ENCODE peak calls at places on chromosomes 16 and 17, in four cellular contexts. L, M, U and D are unnamed samples.

GRCh38 chr16:11330526-11331237 is 14.6 kb upstream of the RMI2 start:
- DNase-seq in L (no peak), M (no peak), U (no peak), D (no peak)

GRCh38 chr17:59365383-59365981 is 34.0 kb downstream of the YPEL2 start:
- DNase-seq in L (peak), M (peak), U (no peak), D (no peak)

GRCh38 chr17:927611-928461 is 51.7 kb downstream of the NXN start:
- DNase-seq in L (peak), M (no peak), U (peak), D (no peak)

GRCh38 chr17:28549274-28550132 is 2.9 kb downstream of the UNC119 start:
- DNase-seq in L (no peak), M (no peak), U (no peak), D (no peak)

GRCh38 chr17:80790981-80791742 is 200.5 kb upstream of the CHMP6 start:
- DNase-seq in L (no peak), M (no peak), U (no peak), D (no peak)

GRCh38 chr16:65773319-65773874 is 593.1 kb upstream of the CDH5 start:
- DNase-seq in L (no peak), M (peak), U (no peak), D (no peak)

GRCh38 chr17:82616021-82616703 is 32.1 kb downstream of the WDR45B start:
- DNase-seq in L (no peak), M (no peak), U (no peak), D (no peak)

GRCh38 chr16:53515259-53515658 is 12.2 kb upstream of the AKTIP start:
- DNase-seq in L (peak), M (no peak), U (no peak), D (no peak)

GRCh38 chr17:40819528-40820125 is 2.8 kb downstream of the KRT10 start:
- DNase-seq in L (peak), M (peak), U (no peak), D (no peak)

GRCh38 chr17:38732376-38733314 is 2.5 kb downstream of the CISD3 start:
- DNase-seq in L (no peak), M (no peak), U (peak), D (no peak)

GRCh38 chr17:38733315-38734234 is 3.4 kb downstream of the CISD3 start:
- DNase-seq in L (no peak), M (peak), U (no peak), D (no peak)

GRCh38 chr17:38738007-38738662 is 8.0 kb downstream of the CISD3 start:
- DNase-seq in L (no peak), M (no peak), U (no peak), D (no peak)

GRCh38 chr17:38734235-38734633 is 4.1 kb downstream of the CISD3 start:
- DNase-seq in L (no peak), M (no peak), U (no peak), D (no peak)

GRCh38 chr17:38735161-38735997 is 5.2 kb downstream of the CISD3 start:
- DNase-seq in L (no peak), M (peak), U (peak), D (peak)
- TF ChIP-seq POLR2AphosphoS5 in L (peak), M (no peak), U (no peak), D (no peak)

GRCh38 chr17:56613131-56613530 is 19.6 kb downstream of the NOG start:
- DNase-seq in L (no peak), M (no peak), U (no peak), D (no peak)
- TF ChIP-seq POLR2AphosphoS5 in L (no peak), M (no peak), U (no peak), D (no peak)

GRCh38 chr16:23149267-23149992 is at the start of gene USP31:
- DNase-seq in L (peak), M (peak), U (peak), D (peak)
- TF ChIP-seq POLR2AphosphoS5 in L (no peak), M (no peak), U (peak), D (no peak)

DNA sequence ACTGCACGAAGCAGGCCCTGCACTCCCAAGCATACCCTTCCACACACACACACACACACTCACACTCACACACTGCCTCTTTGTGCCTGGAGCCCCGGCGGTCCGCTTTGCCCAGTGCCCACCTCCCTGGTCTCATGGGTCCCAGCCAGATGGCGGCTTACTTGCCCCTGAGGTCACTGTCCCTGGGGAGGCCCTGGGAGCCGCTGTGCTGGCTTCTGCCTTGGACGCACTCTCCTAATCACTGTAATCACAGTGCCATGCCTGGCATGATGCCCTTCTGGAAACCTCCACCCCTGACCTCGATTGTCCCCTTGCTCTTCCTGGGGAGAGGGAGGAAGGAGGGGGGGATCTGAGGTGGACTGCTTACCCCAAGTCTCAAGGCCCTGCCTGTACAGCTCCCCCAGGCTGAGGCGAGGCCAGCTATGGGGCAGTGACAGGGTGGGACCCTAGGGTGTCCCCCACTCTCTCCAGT is 36.0 kb downstream of the ARHGAP23 start:
- DNase-seq in L (peak), M (no peak), U (peak), D (peak)
- TF ChIP-seq POLR2AphosphoS5 in L (no peak), M (no peak), U (no peak), D (no peak)

DNA sequence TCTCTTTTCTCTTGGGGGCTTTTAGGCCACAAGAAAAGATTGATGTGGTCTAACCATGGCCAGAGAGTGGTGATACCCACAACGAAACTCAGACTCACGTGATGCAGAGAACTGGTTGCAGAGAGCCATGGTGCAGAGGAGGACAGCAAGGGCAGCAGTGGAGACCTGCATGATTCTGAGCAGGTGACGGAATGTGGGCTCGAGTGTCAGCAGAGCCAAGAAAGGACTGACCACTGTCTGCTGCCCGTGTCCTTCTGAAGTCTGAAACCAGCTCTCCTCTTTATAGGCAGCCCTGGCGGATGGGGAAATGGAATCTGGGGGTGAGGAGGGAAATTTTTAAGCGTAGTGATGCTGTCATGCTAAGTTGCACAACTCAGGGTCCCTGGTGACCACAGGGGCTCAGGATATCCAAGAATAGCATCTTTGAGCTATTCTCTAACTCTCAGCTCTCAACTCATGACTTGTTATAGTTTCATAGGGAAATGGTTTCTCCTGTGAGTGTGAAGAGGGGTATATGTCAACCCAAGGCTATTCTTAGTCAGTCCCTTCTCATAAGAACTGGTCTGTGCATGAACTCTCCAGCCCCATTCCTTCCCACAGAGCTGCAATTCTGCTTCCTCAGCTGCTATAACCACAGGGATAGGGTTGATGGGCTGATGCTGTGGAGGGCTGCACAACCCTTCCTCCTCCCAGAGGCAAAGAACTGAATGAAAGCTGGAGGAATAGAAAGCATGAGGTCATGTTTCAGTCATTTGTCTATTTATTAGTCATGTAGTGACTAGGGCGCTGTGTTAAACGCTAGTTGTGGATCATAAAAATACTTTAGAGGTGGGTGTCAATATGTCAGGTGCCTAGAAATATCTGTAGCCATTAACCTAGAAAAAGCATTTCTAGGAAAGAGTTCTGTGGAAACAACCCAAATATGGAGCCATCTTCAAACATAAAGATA is at the start of gene CCL3:
- DNase-seq in L (no peak), M (no peak), U (no peak), D (peak)
- TF ChIP-seq POLR2AphosphoS5 in L (no peak), M (no peak), U (no peak), D (peak)

DNA sequence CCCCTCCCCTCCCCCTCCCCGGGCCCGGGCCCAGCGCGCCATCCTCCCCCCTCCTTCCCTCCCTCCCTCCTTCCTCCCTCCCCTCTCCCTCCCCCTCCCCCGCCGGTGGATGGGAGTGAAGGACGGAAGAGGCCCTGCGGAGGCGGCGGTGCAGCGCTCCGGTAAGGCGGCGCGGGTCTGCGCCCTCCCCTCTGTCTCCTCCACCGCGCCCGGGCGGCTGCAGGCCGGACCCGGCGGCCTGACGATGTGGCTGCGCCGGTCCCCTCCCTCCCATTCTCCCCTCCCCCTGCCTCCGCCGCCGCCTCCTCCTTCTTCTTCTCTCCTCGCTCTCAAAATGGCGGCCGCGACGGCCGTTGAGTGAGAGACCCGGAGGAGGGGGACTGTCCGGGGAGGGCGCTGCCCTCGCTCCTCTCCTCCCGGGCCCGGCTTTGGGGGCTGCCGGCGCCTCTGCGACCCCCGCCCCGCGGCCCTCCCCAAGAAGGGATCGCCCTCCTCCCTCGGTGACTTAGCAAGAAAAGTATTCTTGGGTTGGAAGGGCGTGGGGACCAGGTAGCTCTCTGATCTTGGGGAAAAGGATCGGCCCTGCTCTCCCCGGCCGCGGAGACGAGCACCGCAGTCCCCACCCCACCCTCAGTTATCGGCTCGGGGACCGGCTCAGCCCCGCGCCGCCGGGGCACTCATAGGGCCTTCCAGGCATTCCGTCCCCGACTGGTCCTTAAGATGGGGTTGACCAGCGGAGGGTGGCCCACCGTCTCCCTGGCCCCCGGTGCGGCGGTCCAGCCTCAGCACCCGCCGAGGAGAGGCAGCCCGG is 597 bp downstream of the PAFAH1B1 start:
- DNase-seq in L (peak), M (peak), U (peak), D (peak)
- TF ChIP-seq POLR2AphosphoS5 in L (no peak), M (no peak), U (peak), D (no peak)

DNA sequence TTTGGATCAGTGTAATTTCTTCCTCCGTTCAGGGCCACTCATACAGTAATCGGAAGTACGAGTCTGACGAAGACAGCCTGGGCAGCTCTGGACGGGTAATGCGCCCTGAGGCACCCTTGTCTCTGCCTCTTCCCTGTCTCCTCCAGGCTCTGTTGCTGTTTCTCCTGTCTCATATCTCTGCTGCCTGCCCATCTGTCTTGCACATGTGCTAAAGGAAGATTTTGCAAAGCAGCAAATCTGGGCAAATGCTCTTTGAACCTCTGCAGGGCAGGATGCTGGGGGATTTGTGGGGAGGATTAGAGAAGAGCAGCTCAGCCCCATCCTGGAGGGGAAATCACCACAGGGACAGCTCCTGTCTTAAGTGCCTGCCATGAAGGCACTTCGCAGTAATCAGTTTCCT is 32.4 kb upstream of the POLR3E start:
- DNase-seq in L (no peak), M (no peak), U (no peak), D (no peak)
- TF ChIP-seq POLR2AphosphoS5 in L (no peak), M (no peak), U (no peak), D (no peak)

DNA sequence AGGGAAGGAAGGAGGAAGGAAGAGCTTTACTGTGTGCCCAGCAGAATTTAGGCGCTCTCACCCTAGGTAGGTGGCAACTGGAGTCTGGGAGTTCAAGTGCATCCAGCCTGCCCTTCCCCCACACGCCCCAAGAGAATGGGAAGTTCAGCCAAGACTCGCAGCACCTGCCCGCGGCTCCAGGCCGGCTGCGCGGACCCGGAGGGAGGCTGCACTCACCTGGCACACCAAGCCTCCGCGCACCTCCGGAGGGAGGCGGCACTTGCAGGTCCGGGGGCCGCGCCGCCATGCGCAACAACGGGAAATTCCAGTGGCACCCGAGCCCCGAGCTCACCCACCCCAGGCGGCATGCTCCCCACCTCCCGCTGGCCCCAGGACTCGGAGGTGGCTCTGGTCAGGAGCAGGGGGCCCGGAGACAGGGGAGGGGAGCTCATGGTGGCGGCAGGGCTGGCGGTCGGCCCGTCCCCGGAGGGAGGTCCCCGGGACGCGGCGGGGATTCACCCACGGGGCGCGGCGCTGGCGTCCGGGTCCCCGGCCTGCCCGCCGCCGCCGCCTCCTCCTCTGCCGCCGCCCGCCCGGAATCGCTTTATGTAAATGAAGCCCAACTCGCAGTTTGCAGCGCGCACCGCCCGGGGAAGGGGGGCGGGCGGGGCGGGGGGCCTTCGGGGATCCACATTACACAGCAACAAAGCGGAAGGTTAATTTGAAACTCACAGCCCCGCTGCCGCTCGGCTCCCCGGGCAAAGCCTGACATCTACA is at the start of gene ZFHX3:
- DNase-seq in L (peak), M (no peak), U (peak), D (no peak)
- TF ChIP-seq POLR2AphosphoS5 in L (no peak), M (no peak), U (no peak), D (no peak)

GRCh38 chr17:18039535-18040286 is 503 bp downstream of the GID4 start:
- DNase-seq in L (peak), M (peak), U (peak), D (peak)
- TF ChIP-seq POLR2AphosphoS5 in L (no peak), M (no peak), U (no peak), D (no peak)